ENCODE peak calls at places on chromosomes 1 and 21, in five cellular contexts. W is T-cell, K is NCI-H345, F is nephron progenitor cell, V is NCI-H1092 treated with DMSO at 0.1 percent for 48 hours. U is an unnamed sample.

GRCh38 chr1:17648457-17649145 is 106.5 kb upstream of the ACTL8 start:
- DNase-seq in K (no peak), W (no peak), F (no peak), V (no peak), U (no peak)

GRCh38 chr1:234292006-234292405 is 81.2 kb upstream of the COA6 start:
- DNase-seq in K (no peak), V (no peak), F (no peak), W (no peak), U (no peak)

GRCh38 chr1:26038477-26038876 is 7.4 kb downstream of the SLC30A2 start:
- DNase-seq in K (no peak), W (no peak), V (no peak), F (no peak), U (no peak)

GRCh38 chr1:47424336-47424982 is 8.4 kb downstream of the FOXE3 start:
- DNase-seq in F (peak), W (no peak), V (peak), K (peak), U (peak)

GRCh38 chr1:66168919-66169725 is 364.8 kb upstream of the SGIP1 start:
- DNase-seq in W (no peak), V (no peak), F (no peak), K (peak), U (no peak)

GRCh38 chr1:116497660-116498059 is 73.2 kb downstream of the CD58 start:
- DNase-seq in W (no peak), V (no peak), K (no peak), F (no peak), U (no peak)

GRCh38 chr1:209704584-209704983 is at the start of gene HSD11B1:
- DNase-seq in F (no peak), V (no peak), W (no peak), K (no peak), U (peak)

GRCh38 chr21:14358775-14359174 is 24.2 kb downstream of the HSPA13 start:
- DNase-seq in F (no peak), W (no peak), V (no peak), K (no peak), U (no peak)

GRCh38 chr1:48568501-48568900 is 96.5 kb upstream of the SPATA6 start:
- DNase-seq in F (no peak), W (no peak), K (no peak), V (no peak), U (no peak)

GRCh38 chr1:154746620-154747299 is 123.3 kb downstream of the KCNN3 start:
- DNase-seq in F (no peak), V (no peak), K (no peak), W (no peak), U (no peak)

GRCh38 chr1:94807742-94808491 is 12.2 kb upstream of the SLC44A3 start:
- DNase-seq in K (no peak), W (no peak), F (no peak), V (no peak), U (no peak)

GRCh38 chr1:101995984-101996731 is 568 bp downstream of the OLFM3 start:
- DNase-seq in V (no peak), F (peak), K (peak), W (no peak), U (no peak)

GRCh38 chr1:198986041-198986440 is 347.2 kb downstream of the PTPRC start:
- DNase-seq in W (no peak), V (no peak), K (no peak), F (no peak), U (no peak)

GRCh38 chr1:229068266-229069043 is 202.5 kb upstream of the RAB4A start:
- DNase-seq in F (no peak), W (no peak), K (no peak), V (no peak), U (no peak)

GRCh38 chr1:248243204-248243603 is 12.0 kb downstream of the OR2M4 start:
- DNase-seq in V (peak), W (no peak), F (peak), K (no peak), U (no peak)

GRCh38 chr1:163664706-163665321 is 343.1 kb downstream of the NUF2 start:
- DNase-seq in F (no peak), V (no peak), K (no peak), W (no peak), U (no peak)

GRCh38 chr1:54274448-54274847 is 74.5 kb downstream of the MRPL37 start:
- DNase-seq in K (no peak), W (no peak), F (no peak), V (no peak), U (no peak)

GRCh38 chr1:44405041-44405803 is at the start of gene RNF220:
- DNase-seq in K (peak), V (peak), F (peak), W (no peak), U (no peak)

GRCh38 chr1:15282810-15283474 is 35.9 kb downstream of the FHAD1 start:
- DNase-seq in V (peak), W (no peak), F (no peak), K (no peak), U (no peak)

GRCh38 chr1:230280906-230281413 is 145.2 kb downstream of the PGBD5 start:
- DNase-seq in W (no peak), K (no peak), V (no peak), F (no peak), U (no peak)

GRCh38 chr1:41455479-41456271 is 28.8 kb downstream of the EDN2 start:
- DNase-seq in K (no peak), W (no peak), F (no peak), V (no peak), U (no peak)

GRCh38 chr1:58318157-58318665 is 228.3 kb downstream of the OMA1 start:
- DNase-seq in K (no peak), F (no peak), V (no peak), W (no peak), U (no peak)

GRCh38 chr1:182229907-182230522 is 161.6 kb downstream of the GLUL start:
- DNase-seq in W (no peak), F (no peak), V (peak), K (peak), U (no peak)

GRCh38 chr1:209355415-209355814 is 228.1 kb upstream of the CAMK1G start:
- DNase-seq in F (no peak), K (no peak), V (no peak), W (no peak), U (no peak)

GRCh38 chr21:46202592-46203202 is 18.4 kb upstream of the SPATC1L start:
- DNase-seq in W (no peak), V (no peak), K (no peak), F (no peak), U (no peak)

GRCh38 chr1:26848947-26849774 is 13.8 kb upstream of the SFN start:
- DNase-seq in W (no peak), F (no peak), V (no peak), K (no peak), U (peak)

GRCh38 chr1:30743584-30744059 is 14.0 kb downstream of the LAPTM5 start:
- DNase-seq in W (peak), K (no peak), F (no peak), V (no peak), U (no peak)

U was measured in HS-5.